ENCODE peak calls at places on chromosomes 16 and 17, in nine cellular contexts. X, H, O, A, Z, E, T, N and C are unnamed samples.

GRCh38 chr16:61715392-61715791 is 320.8 kb downstream of the CDH8 start:
- DNase-seq in X (no peak), H (no peak), O (no peak), A (no peak), Z (no peak), E (no peak), T (no peak), N (no peak), C (no peak)

GRCh38 chr16:17448640-17449638 is 21.8 kb downstream of the XYLT1 start:
- DNase-seq in X (no peak), H (no peak), O (peak; percentile 53), A (no peak), Z (peak; percentile 21), E (no peak), T (no peak), N (no peak), C (no peak)

GRCh38 chr17:58661499-58661898 is 30.3 kb downstream of the TEX14 start:
- DNase-seq in X (no peak), H (no peak), O (no peak), A (no peak), Z (no peak), E (no peak), T (no peak), N (no peak), C (no peak)

GRCh38 chr16:73006021-73006420 is 41.9 kb downstream of the ZFHX3 start:
- DNase-seq in X (no peak), H (no peak), O (no peak), A (no peak), Z (no peak), E (no peak), T (no peak), N (no peak), C (no peak)

GRCh38 chr17:77308768-77309726 is 168.3 kb downstream of the SEC14L1 start:
- DNase-seq in X (peak; percentile 78), H (peak; percentile 93), O (no peak), A (peak; percentile 73), Z (no peak), E (no peak), T (no peak), N (no peak), C (no peak)

GRCh38 chr17:43784068-43784467 is 3.8 kb downstream of the CFAP97D1 start:
- DNase-seq in X (no peak), H (no peak), O (no peak), A (peak; percentile 78), Z (no peak), E (no peak), T (no peak), N (no peak), C (no peak)

GRCh38 chr16:53695070-53695469 is 8.6 kb downstream of the RPGRIP1L start:
- DNase-seq in X (no peak), H (no peak), O (no peak), A (peak; percentile 7), Z (no peak), E (no peak), T (no peak), N (no peak), C (no peak)

GRCh38 chr17:72603346-72604242 is 482.8 kb downstream of the SOX9 start:
- DNase-seq in X (no peak), H (no peak), O (no peak), A (no peak), Z (no peak), E (no peak), T (no peak), N (no peak), C (no peak)

GRCh38 chr17:12545877-12546513 is 119.7 kb upstream of the MYOCD start:
- DNase-seq in X (no peak), H (no peak), O (no peak), A (peak; percentile 67), Z (peak; percentile 27), E (no peak), T (peak; percentile 47), N (no peak), C (no peak)

GRCh38 chr17:57946798-57947358 is 8.3 kb downstream of the CUEDC1 start:
- DNase-seq in X (peak; percentile 72), H (no peak), O (peak; percentile 62), A (peak; percentile 75), Z (peak; percentile 60), E (no peak), T (no peak), N (no peak), C (no peak)

GRCh38 chr16:2692251-2692947 is 10.1 kb downstream of the KCTD5 start:
- DNase-seq in X (peak; percentile 62), H (no peak), O (no peak), A (no peak), Z (no peak), E (no peak), T (no peak), N (no peak), C (no peak)

GRCh38 chr16:56975714-56976113 is 13.6 kb upstream of the NLRC5 start:
- DNase-seq in X (no peak), H (no peak), O (no peak), A (no peak), Z (no peak), E (no peak), T (no peak), N (no peak), C (no peak)

GRCh38 chr17:61403846-61404701 is 4.4 kb downstream of the TBX2 start:
- DNase-seq in X (peak; percentile 74), H (no peak), O (no peak), A (no peak), Z (no peak), E (no peak), T (no peak), N (no peak), C (no peak)

GRCh38 chr17:50035421-50035879 is 20.5 kb upstream of the ITGA3 start:
- DNase-seq in X (no peak), H (peak; percentile 50), O (no peak), A (no peak), Z (no peak), E (no peak), T (no peak), N (no peak), C (no peak)
- TF ChIP-seq CTCF in X (no peak), H (no peak), O (no peak), A (no peak), Z (no peak), E (no peak), T (no peak), N (no peak), C (no peak)

GRCh38 chr17:78559749-78560368 is 17.3 kb downstream of the DNAH17 start:
- DNase-seq in X (no peak), H (no peak), O (no peak), A (peak; percentile 49), Z (no peak), E (no peak), T (no peak), N (no peak), C (no peak)
- TF ChIP-seq CTCF in X (no peak), H (no peak), O (no peak), A (peak; percentile 76), Z (no peak), E (no peak), T (no peak), N (no peak), C (no peak)

GRCh38 chr16:84141143-84141670 is 3.8 kb downstream of the HSDL1 start:
- DNase-seq in X (no peak), H (no peak), O (no peak), A (no peak), Z (no peak), E (no peak), T (no peak), N (no peak), C (no peak)

GRCh38 chr16:84144301-84144858 is 597 bp downstream of the HSDL1 start:
- DNase-seq in X (peak; percentile 81), H (peak; percentile 89), O (peak; percentile 35), A (peak; percentile 6), Z (peak; percentile 44), E (no peak), T (no peak), N (no peak), C (peak; percentile 32)

GRCh38 chr16:84143081-84143480 is 1.9 kb downstream of the HSDL1 start:
- DNase-seq in X (no peak), H (no peak), O (no peak), A (no peak), Z (no peak), E (no peak), T (no peak), N (no peak), C (no peak)

GRCh38 chr16:84143784-84144199 is 1.2 kb downstream of the HSDL1 start:
- DNase-seq in X (no peak), H (no peak), O (no peak), A (no peak), Z (peak; percentile 17), E (no peak), T (no peak), N (no peak), C (no peak)

GRCh38 chr16:84144859-84145639 is at the start of the genes DNAAF1 and HSDL1:
- DNase-seq in X (peak; percentile 96), H (peak; percentile 97), O (peak; percentile 83), A (peak; percentile 88), Z (peak; percentile 93), E (peak; percentile 45), T (peak; percentile 22), N (peak; percentile 90), C (peak; percentile 94)
- TF ChIP-seq CTCF in X (peak; percentile 8), H (no peak), O (no peak), A (no peak), Z (no peak), E (no peak), T (no peak), N (no peak), C (no peak)

DNA sequence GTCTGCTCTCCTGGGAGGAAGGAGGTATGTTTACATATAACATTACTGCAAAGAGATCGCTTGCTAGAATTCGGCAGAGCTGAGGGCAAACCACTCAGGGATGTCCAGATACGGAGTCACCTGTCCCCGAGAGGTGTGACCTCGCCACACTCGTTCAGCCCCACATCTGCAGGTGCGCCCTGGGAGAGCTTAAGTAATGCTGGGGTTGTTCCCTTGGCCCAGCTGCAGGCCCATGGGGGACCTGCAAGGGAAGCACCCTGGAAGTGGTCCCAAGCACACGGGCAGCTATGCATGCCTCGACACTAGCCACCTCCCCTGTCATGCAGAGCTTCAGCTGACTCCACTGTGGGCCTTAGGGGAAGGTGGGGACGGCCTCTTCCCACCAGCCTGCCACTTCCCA is 22.2 kb downstream of the USP22 start:
- DNase-seq in X (no peak), H (no peak), O (no peak), A (no peak), Z (no peak), E (no peak), T (no peak), N (no peak), C (no peak)
- TF ChIP-seq CTCF in X (no peak), H (no peak), O (no peak), A (no peak), Z (no peak), E (no peak), T (no peak), N (no peak), C (no peak)

GRCh38 chr17:50603340-50603739 is 31.3 kb upstream of the ABCC3 start:
- DNase-seq in X (no peak), H (no peak), O (no peak), A (no peak), Z (no peak), E (no peak), T (no peak), N (no peak), C (no peak)
- TF ChIP-seq CTCF in X (no peak), H (no peak), O (no peak), A (peak; percentile 42), Z (no peak), E (no peak), T (peak; percentile 15), N (no peak), C (no peak)